ENCODE peak calls at places on chromosomes 11 and 22, in seven cellular contexts. F is thyroid gland, M is neural progenitor cell, A is HL-60, Z is dorsolateral prefrontal cortex, C is stomach, O is mammary epithelial cell. I is an unnamed sample.

GRCh38 chr11:121452609-121453150 is at the start of gene SORL1-AS1:
- DNase-seq in A (peak; percentile 28), F (peak; percentile 51), Z (no peak), C (no peak), M (peak; percentile 10), O (peak; percentile 48), I (no peak)

GRCh38 chr11:2522636-2523255 is 77.9 kb downstream of the KCNQ1 start:
- DNase-seq in F (peak; percentile 11), M (peak; percentile 1), O (no peak), A (no peak), C (peak; percentile 20), Z (peak; percentile 16), I (peak; percentile 27)

GRCh38 chr11:133714471-133715375 is 130.6 kb downstream of the SPATA19 start:
- DNase-seq in A (no peak), O (no peak), M (peak; percentile 72), Z (no peak), F (no peak), C (no peak), I (no peak)

GRCh38 chr22:23501708-23502107 is 78.4 kb downstream of the IGLL1 start:
- DNase-seq in C (no peak), O (no peak), M (no peak), A (no peak), Z (no peak), F (no peak), I (no peak)

GRCh38 chr11:64763804-64764611 is 4.2 kb upstream of the PYGM start:
- DNase-seq in F (no peak), A (peak; percentile 58), C (peak; percentile 25), Z (no peak), O (no peak), M (peak; percentile 43), I (peak; percentile 28)

GRCh38 chr11:15720460-15720859 is 605.7 kb downstream of the INSC start:
- DNase-seq in O (no peak), C (no peak), F (no peak), Z (no peak), A (no peak), M (no peak), I (no peak)

GRCh38 chr22:46641829-46642266 is 21.7 kb downstream of the GRAMD4 start:
- DNase-seq in O (no peak), F (no peak), A (no peak), Z (no peak), C (no peak), M (no peak), I (no peak)

GRCh38 chr11:66559141-66559861 is 9.1 kb downstream of the CTSF start:
- DNase-seq in M (no peak), A (no peak), O (no peak), F (peak; percentile 39), C (peak; percentile 33), Z (no peak), I (no peak)

GRCh38 chr22:27074016-27074415 is 416.6 kb downstream of the MIAT start:
- DNase-seq in O (no peak), F (no peak), M (no peak), C (no peak), A (no peak), Z (no peak), I (no peak)

GRCh38 chr11:102367364-102367763 is 20.4 kb downstream of the BIRC2 start:
- DNase-seq in A (no peak), C (no peak), M (no peak), O (no peak), Z (no peak), F (no peak), I (no peak)

GRCh38 chr22:33829549-33830280 is 90.6 kb downstream of the LARGE1 start:
- DNase-seq in O (no peak), F (no peak), Z (no peak), M (peak; percentile 46), C (no peak), A (no peak), I (no peak)

GRCh38 chr22:24567668-24568067 is 11.9 kb downstream of the SNRPD3 start:
- DNase-seq in C (no peak), F (no peak), A (no peak), Z (no peak), M (no peak), O (no peak), I (no peak)

GRCh38 chr11:44363116-44363515 is 53.2 kb upstream of the ALX4 start:
- DNase-seq in Z (no peak), A (no peak), C (no peak), O (no peak), F (peak; percentile 73), M (no peak), I (no peak)

GRCh38 chr11:31240340-31240904 is 129.1 kb downstream of the DCDC1 start:
- DNase-seq in M (peak; percentile 80), O (peak; percentile 29), Z (no peak), A (peak; percentile 32), C (no peak), F (peak; percentile 16), I (no peak)

GRCh38 chr11:121081320-121081719 is 19.7 kb upstream of the TECTA start:
- DNase-seq in Z (no peak), O (no peak), C (no peak), A (no peak), M (no peak), F (no peak), I (no peak)

GRCh38 chr11:65615950-65616574 is 486 bp downstream of the PCNX3 start:
- DNase-seq in C (peak; percentile 37), A (peak; percentile 42), M (peak; percentile 69), F (peak; percentile 27), O (peak; percentile 9), Z (no peak), I (no peak)

GRCh38 chr11:111069076-111069475 is 176.4 kb upstream of the POU2AF2 start:
- DNase-seq in A (no peak), O (peak; percentile 27), C (no peak), Z (no peak), F (no peak), M (peak; percentile 15), I (no peak)

GRCh38 chr11:65871811-65872548 is 620 bp downstream of the EFEMP2 start:
- DNase-seq in F (peak; percentile 49), M (peak; percentile 56), O (no peak), Z (no peak), A (no peak), C (no peak), I (peak; percentile 79)

GRCh38 chr11:27699926-27700350 is 317 bp downstream of the BDNF start:
- DNase-seq in A (no peak), F (no peak), C (no peak), O (no peak), Z (no peak), M (no peak), I (no peak)

DNA sequence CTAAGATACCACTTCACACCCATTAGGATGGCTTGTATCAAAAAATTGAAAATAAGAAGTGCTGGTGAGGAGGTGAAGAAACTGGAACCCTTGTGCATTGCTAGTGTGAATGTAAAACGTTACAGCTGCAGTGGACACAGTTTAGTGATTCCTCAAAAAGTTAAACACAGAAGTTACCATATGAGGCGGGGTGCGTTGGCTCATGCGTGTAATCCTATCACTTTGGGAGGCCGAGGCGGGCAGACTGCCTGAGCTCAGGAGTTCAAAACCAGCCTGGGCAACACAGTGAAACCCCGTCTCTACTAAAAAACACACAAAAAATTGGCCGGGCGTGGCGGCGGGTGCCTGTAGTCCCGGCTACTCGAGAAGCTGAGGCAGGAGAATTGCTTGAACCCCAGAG is 43.5 kb downstream of the SGSM3 start:
- DNase-seq in C (no peak), Z (no peak), F (peak; percentile 38), M (no peak), A (no peak), O (no peak), I (peak; percentile 21)
- H3K27ac ChIP-seq in C (peak overlapping the region; percentile 64), Z (no peak overlapping the region), F (peak overlapping the region; percentile 30), M (no peak overlapping the region), A (no peak overlapping the region), O (no peak overlapping the region), I (no peak overlapping the region)

GRCh38 chr22:20131593-20131855 is at the start of gene ZDHHC8:
- DNase-seq in F (peak; percentile 45), A (no peak), M (no peak), O (no peak), C (peak; percentile 49), Z (no peak), I (no peak)

GRCh38 chr22:20129747-20130014 is 1.9 kb upstream of the ZDHHC8 start:
- DNase-seq in M (no peak), A (no peak), C (no peak), Z (no peak), F (no peak), O (no peak), I (no peak)

GRCh38 chr22:20128902-20129746 is 2.5 kb upstream of the ZDHHC8 start:
- DNase-seq in O (no peak), Z (no peak), A (peak; percentile 50), F (peak; percentile 27), C (peak; percentile 37), M (peak; percentile 50), I (no peak)

GRCh38 chr22:20130739-20131592 is 638 bp upstream of the ZDHHC8 start:
- DNase-seq in Z (peak; percentile 80), C (peak; percentile 89), O (peak; percentile 61), A (no peak), F (peak; percentile 92), M (peak; percentile 86), I (peak; percentile 83)

GRCh38 chr22:20130319-20130718 is 1.3 kb upstream of the ZDHHC8 start:
- DNase-seq in M (no peak), O (no peak), A (no peak), Z (no peak), C (no peak), F (no peak), I (no peak)
- H3K4me3 ChIP-seq in M (peak overlapping the region; percentile 95), O (no peak overlapping the region), A (no peak overlapping the region), Z (peak overlapping the region; percentile 95), C (peak overlapping the region; percentile 97), F (no peak overlapping the region), I (no peak overlapping the region)

DNA sequence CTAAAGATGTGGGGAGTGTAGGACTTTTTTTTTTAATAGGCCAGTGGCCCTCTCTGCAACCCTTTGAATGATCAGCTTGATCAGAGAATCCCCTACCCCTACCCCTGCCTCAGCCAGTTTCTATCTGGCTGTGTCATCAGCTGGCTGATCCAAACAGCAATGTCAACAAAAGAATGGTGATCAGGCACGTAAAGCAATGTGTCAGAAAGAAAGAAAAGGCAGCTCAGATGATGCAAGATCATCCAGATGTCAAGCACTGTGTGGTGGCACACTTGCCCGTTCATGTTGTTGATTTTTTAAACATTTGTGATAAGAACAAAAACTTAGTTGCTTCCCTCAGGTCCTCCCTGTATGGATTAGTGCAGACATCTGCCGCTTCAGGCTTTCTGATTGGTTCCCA is 26.3 kb upstream of the EHF start:
- DNase-seq in Z (no peak), F (no peak), A (no peak), M (no peak), C (no peak), O (peak; percentile 50), I (no peak)
- H3K27ac ChIP-seq in Z (no peak overlapping the region), F (no peak overlapping the region), A (no peak overlapping the region), M (no peak overlapping the region), C (no peak overlapping the region), O (no peak overlapping the region), I (no peak overlapping the region)

GRCh38 chr11:34621876-34622275 is 983 bp downstream of the EHF start:
- DNase-seq in Z (no peak), A (no peak), O (peak; percentile 53), M (no peak), F (no peak), C (no peak), I (no peak)
- H3K4me3 ChIP-seq in Z (no peak overlapping the region), A (no peak overlapping the region), O (peak overlapping the region; percentile 43), M (no peak overlapping the region), F (no peak overlapping the region), C (peak overlapping the region; percentile 42), I (peak overlapping the region; percentile 15)

GRCh38 chr11:62024975-62025374 is 57.5 kb upstream of the FTH1 start:
- DNase-seq in F (no peak), C (no peak), Z (no peak), O (no peak), M (no peak), A (no peak), I (no peak)
- H3K27ac ChIP-seq in F (peak overlapping the region; percentile 15), C (peak overlapping the region; percentile 77), Z (peak overlapping the region; percentile 29), O (peak overlapping the region; percentile 87), M (no peak overlapping the region), A (peak overlapping the region; percentile 81), I (peak overlapping the region; percentile 95)

I was measured in left lung.